ENCODE peak calls at places on chromosomes 12 and 14, in eight cellular contexts. W is tibial artery, S is tibial nerve, P is DND-41, K is psoas muscle, N is pancreas, Y is MM.1S, Q is adrenal gland. Z is an unnamed sample. For H3K4me1 and H3K36me3, the result is how much of the 10 kb centered on the place peaks cover.

GRCh38 chr14:106872619-106873446 is 1346.5 kb downstream of the TMEM121 start:
- DNase-seq in P (peak), S (no peak), N (peak), K (peak), W (no peak), Y (peak), Q (peak), Z (peak)

GRCh38 chr14:96122496-96122895 is 82.1 kb upstream of the BDKRB2 start:
- DNase-seq in Q (peak), W (no peak), Y (no peak), P (no peak), K (no peak), N (no peak), S (no peak), Z (no peak)

GRCh38 chr12:6420364-6420763 is 24.4 kb upstream of the CD27 start:
- DNase-seq in W (no peak), Q (no peak), K (no peak), Y (no peak), N (no peak), P (no peak), S (no peak), Z (no peak)

GRCh38 chr12:19572920-19573558 is 133.7 kb downstream of the AEBP2 start:
- DNase-seq in S (no peak), P (peak), K (no peak), Q (no peak), W (no peak), N (no peak), Y (peak), Z (no peak)

GRCh38 chr14:100083706-100084105 is 18.5 kb downstream of the EVL start:
- DNase-seq in Q (no peak), N (no peak), S (no peak), Y (no peak), P (no peak), K (no peak), W (no peak), Z (peak)

GRCh38 chr14:25233613-25234012 is 183.7 kb upstream of the STXBP6 start:
- DNase-seq in W (no peak), Y (no peak), K (no peak), Q (no peak), P (no peak), S (no peak), N (no peak), Z (no peak)

GRCh38 chr12:68102163-68102562 is 57.4 kb downstream of the IFNG start:
- DNase-seq in W (no peak), K (no peak), P (no peak), S (no peak), Y (no peak), Q (no peak), N (no peak), Z (no peak)

GRCh38 chr12:107464644-107465043 is 221.0 kb upstream of the PWP1 start:
- DNase-seq in K (no peak), P (no peak), Q (no peak), W (no peak), N (no peak), Y (no peak), S (no peak), Z (no peak)

GRCh38 chr14:77554207-77554606 is 55.6 kb upstream of the ISM2 start:
- DNase-seq in P (no peak), S (no peak), Y (no peak), N (no peak), K (no peak), Q (no peak), W (no peak), Z (no peak)

GRCh38 chr12:30970559-30971202 is 44.1 kb downstream of the TSPAN11 start:
- DNase-seq in K (no peak), N (no peak), P (no peak), W (no peak), Q (no peak), S (no peak), Y (no peak), Z (no peak)

GRCh38 chr14:105177082-105177481 is 4.0 kb downstream of the NUDT14 start:
- DNase-seq in P (no peak), S (no peak), Q (no peak), K (peak), W (no peak), N (peak), Y (no peak), Z (no peak)

GRCh38 chr12:52873832-52874572 is 25.2 kb upstream of the KRT78 start:
- DNase-seq in S (peak), Q (peak), P (peak), K (peak), W (peak), Y (no peak), N (peak), Z (peak)

GRCh38 chr12:131511391-131511802 is 199.5 kb upstream of the SFSWAP start:
- DNase-seq in N (no peak), W (no peak), K (no peak), Y (peak), P (peak), S (no peak), Q (no peak), Z (peak)

GRCh38 chr12:128178551-128178950 is 88.4 kb upstream of the TMEM132C start:
- DNase-seq in N (no peak), W (no peak), K (no peak), S (no peak), Q (peak), Y (no peak), P (no peak), Z (no peak)

GRCh38 chr14:101035466-101036225 is 132.1 kb upstream of the RTL1 start:
- DNase-seq in W (no peak), S (peak), Q (peak), K (no peak), P (no peak), Y (no peak), N (no peak), Z (no peak)

GRCh38 chr14:68959035-68959434 is 20.1 kb downstream of the ACTN1 start:
- DNase-seq in N (no peak), K (no peak), P (no peak), Y (no peak), W (no peak), Q (no peak), S (no peak), Z (no peak)
- H3K4me1 ChIP-seq in N (under half), K (under half), P (under half), Y (under half), W (under half), Q (under half), S (half or more), Z (under half)

DNA sequence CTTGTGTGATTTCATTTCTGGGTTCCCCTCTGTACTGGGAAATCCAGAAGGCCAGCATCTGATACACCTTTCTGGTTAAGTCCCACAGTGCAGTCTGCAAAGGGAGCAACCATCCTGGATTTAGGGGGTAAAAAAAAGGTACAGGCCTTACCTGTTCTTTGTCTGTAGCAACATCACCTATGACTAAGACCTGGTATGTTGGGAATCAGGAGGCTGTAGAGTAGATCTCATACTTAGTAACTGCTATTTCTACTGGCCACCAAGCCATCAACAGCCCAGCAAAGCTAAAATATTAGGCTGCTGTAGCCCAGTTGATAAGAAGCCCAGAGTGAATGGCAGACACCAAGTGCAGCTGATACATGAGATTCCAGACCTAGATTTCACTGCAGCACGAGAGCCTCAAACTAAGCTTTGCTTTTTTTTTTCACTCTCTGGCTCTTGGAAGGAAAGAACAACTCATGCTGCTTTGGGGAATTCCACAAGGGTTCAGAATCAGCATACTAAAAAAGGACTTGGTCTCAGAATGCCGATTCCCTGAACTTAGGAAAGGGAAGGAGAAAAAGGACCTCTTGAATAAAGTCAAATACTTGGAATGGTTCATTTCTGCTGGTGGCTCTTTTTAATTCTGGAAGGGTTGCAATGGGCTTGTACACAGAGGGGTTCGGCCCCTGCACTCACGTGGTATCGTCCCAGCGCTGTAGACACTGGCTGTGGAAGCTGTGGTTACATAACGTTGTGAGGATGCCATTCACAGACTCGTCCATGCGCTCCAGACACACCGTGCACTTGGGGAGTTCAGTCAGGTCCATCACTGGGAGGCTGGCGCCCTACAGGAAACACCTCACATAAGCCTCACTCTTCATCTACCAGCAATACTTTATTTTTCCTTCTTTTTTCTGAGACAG is 20.5 kb downstream of the BRAP start:
- DNase-seq in Q (no peak), W (no peak), P (no peak), K (no peak), Y (no peak), N (no peak), S (no peak), Z (no peak)
- H3K36me3 ChIP-seq in Q (under half), W (half or more), P (half or more), K (half or more), Y (under half), N (under half), S (half or more), Z (under half)

GRCh38 chr12:117114784-117115183 is 15.6 kb upstream of the TESC start:
- DNase-seq in S (no peak), Y (no peak), W (no peak), P (no peak), N (peak), K (no peak), Q (no peak), Z (no peak)
- H3K4me1 ChIP-seq in S (under half), Y (under half), W (under half), P (under half), N (under half), K (under half), Q (under half), Z (under half)

DNA sequence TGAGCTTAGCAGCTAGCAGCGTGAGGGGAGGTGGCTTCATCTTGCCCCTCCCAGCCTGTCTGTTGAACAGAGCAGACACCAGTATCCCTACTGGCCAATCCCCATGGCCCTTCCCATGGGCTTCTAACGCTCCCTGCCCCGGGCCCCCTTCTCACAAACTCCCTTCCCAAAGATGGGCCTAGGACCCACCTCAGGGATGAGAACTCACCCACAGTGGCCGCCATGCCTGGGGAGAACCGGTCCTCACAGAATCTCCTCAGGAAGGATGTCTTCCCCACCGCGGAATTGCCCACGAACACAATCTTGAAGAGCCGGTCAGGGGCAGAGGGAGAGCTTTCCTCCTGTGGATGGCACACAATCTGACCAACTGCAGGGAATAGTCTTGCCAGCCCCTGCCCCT is 119.5 kb downstream of the CRACR2A start:
- DNase-seq in Y (no peak), N (no peak), S (no peak), W (no peak), P (no peak), Q (no peak), K (no peak), Z (no peak)
- H3K36me3 ChIP-seq in Y (under half), N (under half), S (under half), W (under half), P (under half), Q (under half), K (under half), Z (under half)

GRCh38 chr12:70242695-70243509 is at the start of gene CNOT2:
- DNase-seq in K (peak), Y (peak), W (peak), N (peak), P (peak), S (peak), Q (peak), Z (peak)

GRCh38 chr12:70246580-70246979 is 3.3 kb downstream of the CNOT2 start:
- DNase-seq in P (no peak), Y (no peak), Q (no peak), S (no peak), W (no peak), K (no peak), N (no peak), Z (no peak)

GRCh38 chr12:70247653-70248199 is 4.5 kb downstream of the CNOT2 start:
- DNase-seq in S (no peak), Q (no peak), Y (no peak), P (no peak), N (no peak), K (no peak), W (no peak), Z (no peak)

GRCh38 chr12:70243510-70244331 is 488 bp downstream of the CNOT2 start:
- DNase-seq in P (peak), S (peak), W (peak), Y (peak), K (peak), N (peak), Q (peak), Z (peak)

DNA sequence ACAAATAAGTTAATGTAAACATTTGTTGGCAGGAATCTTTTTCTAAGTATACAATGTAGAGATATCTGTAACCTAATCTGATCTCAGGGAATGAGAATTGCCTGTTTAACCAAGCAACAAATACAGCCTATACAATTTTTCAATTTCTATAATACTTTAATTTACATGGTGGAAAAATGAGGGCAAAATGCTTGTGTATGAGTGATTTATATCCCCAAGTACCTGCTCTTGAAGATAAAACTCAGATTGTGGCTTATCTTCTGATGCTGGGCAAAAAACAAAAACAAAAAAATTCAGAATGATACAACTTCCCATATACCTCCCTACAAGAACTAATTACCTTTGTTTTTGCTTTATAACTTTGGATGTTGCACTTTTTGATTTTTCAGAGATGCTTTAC is 2.2 kb downstream of the CNOT2 start:
- DNase-seq in Q (no peak), Y (no peak), K (no peak), S (no peak), P (no peak), W (no peak), N (no peak), Z (no peak)
- H3K4me1 ChIP-seq in Q (half or more), Y (under half), K (half or more), S (half or more), P (half or more), W (under half), N (under half), Z (half or more)

GRCh38 chr14:60168841-60169240 is 3.6 kb upstream of the DHRS7 start:
- DNase-seq in S (no peak), N (no peak), Y (no peak), W (no peak), Q (no peak), P (no peak), K (no peak), Z (no peak)

GRCh38 chr14:60171690-60172089 is 6.5 kb upstream of the DHRS7 start:
- DNase-seq in P (no peak), S (no peak), N (no peak), K (no peak), Q (no peak), Y (no peak), W (no peak), Z (no peak)

GRCh38 chr14:60166144-60166543 is 946 bp upstream of the DHRS7 start:
- DNase-seq in K (no peak), Q (no peak), N (no peak), Y (no peak), W (no peak), P (no peak), S (no peak), Z (peak)

GRCh38 chr14:60170948-60171347 is 5.8 kb upstream of the DHRS7 start:
- DNase-seq in K (no peak), N (no peak), Y (no peak), W (no peak), S (no peak), Q (no peak), P (no peak), Z (no peak)

GRCh38 chr14:60169722-60170121 is 4.5 kb upstream of the DHRS7 start:
- DNase-seq in K (no peak), Q (no peak), P (no peak), W (no peak), S (no peak), Y (no peak), N (no peak), Z (no peak)
- H3K36me3 ChIP-seq in K (under half), Q (under half), P (under half), W (under half), S (under half), Y (under half), N (under half), Z (under half)

GRCh38 chr14:68506645-68507405 is 286.0 kb downstream of the ZFP36L1 start:
- DNase-seq in P (no peak), Q (no peak), S (no peak), K (no peak), N (no peak), Y (peak), W (no peak), Z (peak)

GRCh38 chr14:68502196-68502595 is 290.7 kb downstream of the ZFP36L1 start:
- DNase-seq in K (no peak), S (no peak), Q (no peak), Y (no peak), N (no peak), P (no peak), W (no peak), Z (no peak)

GRCh38 chr14:68506021-68506644 is 286.7 kb downstream of the ZFP36L1 start:
- DNase-seq in P (no peak), Y (no peak), K (no peak), Q (no peak), W (no peak), N (no peak), S (no peak), Z (no peak)

GRCh38 chr14:68503186-68503825 is 289.6 kb downstream of the ZFP36L1 start:
- DNase-seq in Y (no peak), Q (no peak), K (no peak), P (no peak), N (no peak), W (no peak), S (no peak), Z (no peak)

DNA sequence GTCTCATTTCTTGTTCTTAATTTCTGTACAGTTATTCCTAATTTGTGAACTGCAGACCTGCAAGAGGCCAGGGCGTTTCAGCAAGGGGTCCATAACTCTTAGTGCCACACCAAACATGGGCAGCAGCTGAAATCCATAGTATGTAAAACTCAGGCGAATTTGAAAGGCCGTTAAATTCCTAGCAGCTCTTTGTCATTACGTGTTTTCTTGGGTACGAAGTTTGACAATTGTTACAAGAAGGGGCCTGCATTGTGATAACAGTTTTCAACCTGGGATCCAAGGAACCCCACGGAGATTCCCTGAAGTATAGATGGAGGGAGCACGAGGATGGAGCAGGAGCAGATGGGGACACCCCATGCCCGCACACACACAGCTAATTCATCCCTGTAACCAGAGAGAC is 288.0 kb downstream of the ZFP36L1 start:
- DNase-seq in Q (no peak), Y (no peak), W (no peak), P (no peak), S (no peak), N (no peak), K (no peak), Z (no peak)
- H3K4me1 ChIP-seq in Q (under half), Y (under half), W (under half), P (under half), S (under half), N (under half), K (under half), Z (under half)

DNA sequence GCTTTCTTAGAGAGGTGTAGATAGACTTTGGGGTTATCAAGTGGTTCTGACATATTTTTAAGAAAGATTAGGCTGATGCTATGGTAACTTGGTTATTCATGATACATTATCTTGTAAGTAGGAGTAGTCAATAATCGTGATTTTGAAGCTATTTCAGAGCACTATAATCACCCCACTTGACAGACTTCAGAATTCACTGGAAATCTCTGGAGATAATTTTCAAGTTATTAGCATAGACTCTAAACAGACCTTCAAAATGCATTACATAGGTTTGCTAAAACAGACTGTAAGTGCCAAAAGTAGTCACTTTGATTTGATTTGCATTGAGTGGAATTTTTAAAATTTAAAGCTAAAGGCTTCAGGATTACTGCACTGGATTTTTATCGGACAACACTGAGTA is 74.3 kb downstream of the ERGIC2 start:
- DNase-seq in K (no peak), P (no peak), S (no peak), Y (no peak), Q (no peak), N (no peak), W (no peak), Z (no peak)
- H3K36me3 ChIP-seq in K (under half), P (under half), S (under half), Y (under half), Q (under half), N (under half), W (under half), Z (under half)